ENCODE peak calls at places on chromosome 4, in five cellular contexts. W is anterior cingulate cortex, Y is lower lobe of right lung, Q is PC-9, R is ELF-1. B is an unnamed sample.

GRCh38 chr4:101696276-101697010 is 94.1 kb upstream of the BANK1 start:
- DNase-seq in W (no peak), Y (no peak), Q (no peak), R (no peak), B (no peak)

GRCh38 chr4:91485415-91485814 is 818.4 kb upstream of the GRID2 start:
- DNase-seq in W (no peak), Y (no peak), Q (no peak), R (no peak), B (no peak)

GRCh38 chr4:90181644-90182043 is 54.5 kb downstream of the CCSER1 start:
- DNase-seq in W (no peak), Y (no peak), Q (no peak), R (no peak), B (no peak)

GRCh38 chr4:143380651-143381050 is 44.0 kb downstream of the GAB1 start:
- DNase-seq in W (no peak), Y (no peak), Q (no peak), R (no peak), B (no peak)

GRCh38 chr4:159195400-159195799 is 92.5 kb downstream of the RAPGEF2 start:
- DNase-seq in W (no peak), Y (no peak), Q (no peak), R (no peak), B (no peak)

GRCh38 chr4:25723409-25723808 is 67.8 kb downstream of the SLC34A2 start:
- DNase-seq in W (no peak), Y (no peak), Q (no peak), R (no peak), B (no peak)

GRCh38 chr4:16827762-16828724 is 70.4 kb downstream of the LDB2 start:
- DNase-seq in W (peak), Y (no peak), Q (no peak), R (peak), B (no peak)

GRCh38 chr4:168569066-168569908 is 72.4 kb downstream of the PALLD start:
- DNase-seq in W (no peak), Y (no peak), Q (peak), R (no peak), B (peak)

GRCh38 chr4:145736241-145736831 is 56.4 kb downstream of the C4orf51 start:
- DNase-seq in W (no peak), Y (peak), Q (peak), R (peak), B (peak)

GRCh38 chr4:22842360-22842759 is 149.6 kb downstream of the GBA3 start:
- DNase-seq in W (no peak), Y (no peak), Q (no peak), R (no peak), B (no peak)

GRCh38 chr4:185472063-185472542 is 570 bp upstream of the CCDC110 start:
- DNase-seq in W (no peak), Y (no peak), Q (no peak), R (no peak), B (no peak)

B was measured in GM03348.